ENCODE peak calls at places on chromosome 1, in four cellular contexts. S, L, O and C are unnamed samples.

GRCh38 chr1:221832617-221833016 is 90.7 kb upstream of the DUSP10 start:
- DNase-seq in O (no peak), L (no peak), S (no peak), C (no peak)

GRCh38 chr1:113109908-113110554 is 37.0 kb downstream of the LRIG2 start:
- DNase-seq in S (no peak), O (no peak), L (no peak), C (no peak)

GRCh38 chr1:6384962-6385672 is 8.4 kb downstream of the ACOT7 start:
- DNase-seq in L (no peak), O (no peak), S (no peak), C (no peak)

GRCh38 chr1:109777436-109777835 is 13.7 kb upstream of the EPS8L3 start:
- DNase-seq in S (no peak), L (no peak), O (no peak), C (peak; percentile 17)

GRCh38 chr1:61084560-61084991 is 2.2 kb downstream of the NFIA start:
- DNase-seq in O (no peak), L (no peak), S (no peak), C (no peak)

GRCh38 chr1:203557958-203558760 is 64.2 kb downstream of the OPTC start:
- DNase-seq in S (no peak), L (peak; percentile 61), O (no peak), C (no peak)

GRCh38 chr1:59146651-59147358 is 150.1 kb upstream of the FGGY start:
- DNase-seq in O (no peak), L (peak; percentile 29), S (peak; percentile 26), C (peak; percentile 62)

GRCh38 chr1:59705849-59706599 is 108.7 kb upstream of the HOOK1 start:
- DNase-seq in S (no peak), O (no peak), L (no peak), C (no peak)

GRCh38 chr1:154609398-154610380 is 1.7 kb upstream of the ADAR start:
- DNase-seq in O (peak; percentile 34), S (peak; percentile 10), L (no peak), C (peak; percentile 24)

GRCh38 chr1:5720484-5720883 is 271.7 kb downstream of the NPHP4 start:
- DNase-seq in L (no peak), O (no peak), S (no peak), C (no peak)

GRCh38 chr1:1173793-1174415 is at the start of gene TTLL10:
- DNase-seq in L (no peak), S (no peak), O (no peak), C (peak; percentile 35)

GRCh38 chr1:112061852-112062451 is 72.5 kb upstream of the KCND3 start:
- DNase-seq in L (no peak), S (no peak), O (no peak), C (no peak)

GRCh38 chr1:16145988-16146887 is 9.6 kb downstream of the EPHA2 start:
- DNase-seq in L (peak; percentile 69), O (no peak), S (no peak), C (peak; percentile 50)

GRCh38 chr1:3668585-3669300 is 16.4 kb downstream of the TP73 start:
- DNase-seq in L (peak; percentile 90), O (peak; percentile 49), S (peak; percentile 89), C (peak; percentile 88)

GRCh38 chr1:109161836-109162606 is 48.1 kb downstream of the ELAPOR1 start:
- DNase-seq in O (no peak), S (peak; percentile 33), L (peak; percentile 73), C (no peak)

GRCh38 chr1:2321258-2321657 is 70.1 kb downstream of the MORN1 start:
- DNase-seq in L (no peak), S (no peak), O (no peak), C (no peak)

GRCh38 chr1:245046764-245047163 is 108.0 kb upstream of the KIF26B start:
- DNase-seq in S (peak; percentile 41), O (no peak), L (no peak), C (peak; percentile 22)

GRCh38 chr1:54105736-54106269 is 47.0 kb downstream of the CDCP2 start:
- DNase-seq in O (no peak), S (no peak), L (no peak), C (no peak)

GRCh38 chr1:911875-912739 is 11.6 kb upstream of the SAMD11 start:
- DNase-seq in L (no peak), O (no peak), S (no peak), C (no peak)

GRCh38 chr1:62688687-62689085 is 500 bp upstream of the DOCK7 start:
- DNase-seq in O (no peak), S (peak; percentile 34), L (no peak), C (peak; percentile 32)

GRCh38 chr1:156692409-156692957 is 12.9 kb downstream of the CRABP2 start:
- DNase-seq in S (no peak), O (no peak), L (no peak), C (no peak)

GRCh38 chr1:156692958-156693857 is 12.2 kb downstream of the CRABP2 start:
- DNase-seq in L (peak; percentile 51), S (no peak), O (no peak), C (no peak)

GRCh38 chr1:156691216-156691615 is 14.0 kb upstream of the NES start:
- DNase-seq in O (no peak), S (no peak), L (no peak), C (no peak)

GRCh38 chr1:156690673-156691032 is 13.4 kb upstream of the NES start:
- DNase-seq in L (no peak), S (no peak), O (no peak), C (no peak)

DNA sequence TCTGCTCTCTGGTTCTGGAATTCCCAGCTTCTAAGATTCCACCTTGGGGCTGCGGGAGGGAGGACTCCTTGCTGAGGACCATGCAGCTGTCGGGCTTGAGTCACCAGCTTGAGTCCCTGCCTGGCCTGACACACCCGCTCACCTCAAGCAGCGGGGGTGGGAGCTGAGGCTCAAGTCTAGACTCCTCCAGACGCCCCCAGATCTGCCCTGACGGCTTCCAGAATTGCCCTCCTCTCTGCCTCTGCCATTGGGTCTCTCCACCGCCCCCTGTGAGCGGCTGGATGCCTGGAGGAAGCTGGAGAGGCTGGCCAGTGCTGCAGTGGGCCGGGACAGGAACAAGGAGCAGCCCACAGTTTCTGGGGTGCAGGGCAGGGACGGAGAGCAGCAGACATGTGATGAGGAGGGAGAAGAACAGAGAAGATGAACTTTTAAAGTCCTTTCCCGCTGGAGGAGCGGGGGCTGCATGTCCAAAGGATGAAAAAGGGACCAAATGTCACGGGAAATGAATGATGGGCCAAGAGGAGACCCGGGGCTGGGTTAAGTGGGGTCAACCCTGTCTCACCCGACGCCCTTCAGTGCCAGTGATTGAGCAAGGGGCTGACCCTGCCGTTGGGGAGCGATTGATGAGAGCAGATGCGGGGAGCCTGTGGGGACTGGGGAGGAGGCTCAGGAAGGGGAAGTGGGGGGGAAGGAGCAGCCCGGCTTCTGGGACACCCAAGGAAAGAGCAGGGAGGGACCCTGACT is 13.5 kb downstream of the CRABP2 start:
- DNase-seq in O (no peak), L (no peak), S (no peak), C (no peak)
- H3K4me1 ChIP-seq in O (peaks cover 57% of the 10 kb centered on the region), L (no peaks in the 10 kb centered on the region), S (peaks cover 3% of the 10 kb centered on the region), C (peaks cover 7% of the 10 kb centered on the region)

GRCh38 chr1:212242288-212242984 is 42.8 kb upstream of the PPP2R5A start:
- DNase-seq in S (no peak), O (no peak), L (no peak), C (no peak)
- H3K4me1 ChIP-seq in S (peaks cover 3% of the 10 kb centered on the region), O (peaks cover 6% of the 10 kb centered on the region), L (peaks cover 13% of the 10 kb centered on the region), C (no peaks in the 10 kb centered on the region)

GRCh38 chr1:162136760-162137537 is 67.5 kb downstream of the NOS1AP start:
- DNase-seq in S (peak; percentile 62), O (peak; percentile 43), L (no peak), C (no peak)
- H3K4me1 ChIP-seq in S (peaks cover 6% of the 10 kb centered on the region), O (peaks cover 83% of the 10 kb centered on the region), L (peaks cover 7% of the 10 kb centered on the region), C (no peaks in the 10 kb centered on the region)

DNA sequence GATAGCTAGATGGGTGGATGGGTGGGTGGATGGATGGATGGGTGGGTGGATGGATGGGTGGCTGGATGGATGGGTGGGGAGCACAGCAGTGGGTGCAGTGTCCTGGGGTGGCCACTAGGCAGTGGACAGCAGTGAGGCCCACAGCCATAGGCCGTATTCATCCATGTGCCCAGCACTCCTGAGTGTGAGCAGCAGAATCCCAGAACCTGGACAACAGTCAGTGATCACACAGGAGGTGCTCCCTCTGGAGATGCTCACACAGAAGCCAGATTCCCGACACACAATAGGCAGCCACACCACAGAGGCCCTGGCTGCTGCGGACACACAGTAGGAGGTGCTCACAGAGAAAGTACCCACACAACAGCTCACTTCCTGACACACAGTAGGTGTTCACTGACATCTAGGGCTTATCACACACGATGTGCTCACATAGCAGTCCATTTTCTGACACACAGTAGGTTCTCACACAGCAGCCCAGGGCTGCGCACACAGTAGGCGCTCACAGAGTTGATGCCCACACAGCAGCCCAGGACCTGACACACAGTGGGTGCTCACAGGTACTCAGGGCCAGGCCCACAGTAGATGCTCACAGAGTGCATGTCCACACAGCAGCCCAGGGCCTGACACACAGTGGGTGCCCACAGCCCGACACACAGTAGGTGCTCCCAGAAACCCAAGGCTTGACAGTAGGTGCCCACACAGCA is 64.0 kb downstream of the RAP1GAP start:
- DNase-seq in O (no peak), L (no peak), S (no peak), C (no peak)
- H3K4me1 ChIP-seq in O (peaks cover 6% of the 10 kb centered on the region), L (no peaks in the 10 kb centered on the region), S (no peaks in the 10 kb centered on the region), C (no peaks in the 10 kb centered on the region)